ENCODE peak calls at places on chromosomes 5 and 9, in five cellular contexts. X, V, U, I and T are unnamed samples.

GRCh38 chr5:151183451-151184245 is 26.1 kb upstream of the ANXA6 start:
- DNase-seq in X (no peak), V (no peak), U (no peak), I (no peak), T (no peak)

GRCh38 chr9:2574215-2574614 is 47.4 kb upstream of the VLDLR start:
- DNase-seq in X (no peak), U (no peak), I (no peak), V (no peak), T (no peak)

GRCh38 chr9:95182854-95183563 is 134.5 kb downstream of the FANCC start:
- DNase-seq in U (no peak), X (no peak), V (no peak), I (no peak), T (no peak)

GRCh38 chr5:141875795-141876627 is 2.2 kb downstream of the PCDH1 start:
- DNase-seq in I (no peak), V (no peak), X (no peak), U (no peak), T (no peak)

GRCh38 chr5:77066823-77067442 is 20.2 kb downstream of the ZBED3 start:
- DNase-seq in X (no peak), U (no peak), I (peak; percentile 84), V (no peak), T (peak; percentile 39)

GRCh38 chr9:79224672-79225433 is 346.9 kb upstream of the TLE4 start:
- DNase-seq in X (no peak), I (peak; percentile 51), U (no peak), V (no peak), T (no peak)

GRCh38 chr5:178107889-178108288 is 5.4 kb upstream of the N4BP3 start:
- DNase-seq in X (no peak), U (no peak), V (peak; percentile 17), I (no peak), T (no peak)

GRCh38 chr5:132425009-132425937 is 55.8 kb downstream of the SLC22A5 start:
- DNase-seq in I (peak; percentile 79), U (peak; percentile 90), V (peak; percentile 81), X (no peak), T (peak; percentile 62)

GRCh38 chr5:68292316-68292715 is 76.8 kb downstream of the PIK3R1 start:
- DNase-seq in X (no peak), I (no peak), V (no peak), U (no peak), T (no peak)

GRCh38 chr5:7578056-7578455 is 182.1 kb downstream of the ADCY2 start:
- DNase-seq in X (no peak), U (no peak), I (no peak), V (no peak), T (no peak)

GRCh38 chr5:34655354-34655991 is 655 bp upstream of the RAI14 start:
- DNase-seq in U (no peak), V (peak; percentile 51), X (peak; percentile 42), I (peak; percentile 63), T (peak; percentile 15)